ENCODE peak calls at places on chromosomes 7 and 10, in nine cellular contexts. X is A549; E is HFFc6; Z is kidney; B is endothelial cell; Q is progenitor cell of endocrine pancreas; W is lung; D is PC-3; U is CD8-positive, alpha-beta T cell. K is an unnamed sample.

GRCh38 chr7:116953372-116953726 is at the start of gene ST7:
- DNase-seq in E (peak; percentile 55), U (peak; percentile 26), B (peak; percentile 44), W (no peak), D (peak; percentile 68), Z (peak; percentile 86), X (peak; percentile 38), Q (peak; percentile 27), K (no peak)

GRCh38 chr7:101567231-101567630 is 61.9 kb downstream of the MYL10 start:
- DNase-seq in E (no peak), U (no peak), X (no peak), D (no peak), Z (no peak), B (no peak), W (no peak), Q (no peak), K (no peak)

GRCh38 chr10:88152720-88153119 is 289.3 kb downstream of the PTEN start:
- DNase-seq in Q (no peak), B (no peak), W (no peak), Z (no peak), X (peak; percentile 11), E (peak; percentile 100), D (no peak), U (no peak), K (peak; percentile 100)

GRCh38 chr10:62380002-62380401 is 5.8 kb downstream of the ZNF365 start:
- DNase-seq in U (no peak), Q (no peak), Z (no peak), X (peak; percentile 43), E (peak; percentile 92), D (peak; percentile 100), B (no peak), W (no peak), K (no peak)

GRCh38 chr7:150367677-150368097 is 935 bp upstream of the REPIN1 start:
- DNase-seq in Q (no peak), E (no peak), X (peak; percentile 83), B (no peak), W (no peak), Z (no peak), U (no peak), D (no peak), K (no peak)

GRCh38 chr10:22259280-22259679 is 41.5 kb upstream of the EBLN1 start:
- DNase-seq in B (no peak), Z (no peak), Q (no peak), D (peak; percentile 11), E (no peak), X (no peak), U (no peak), W (no peak), K (no peak)

GRCh38 chr10:10869592-10869991 is 148.1 kb upstream of the CELF2 start:
- DNase-seq in D (no peak), E (peak; percentile 5), W (no peak), U (no peak), Q (no peak), B (no peak), X (no peak), Z (no peak), K (no peak)

GRCh38 chr10:132684164-132684891 is 101.6 kb downstream of the NKX6-2 start:
- DNase-seq in Z (peak; percentile 38), B (no peak), W (no peak), D (peak; percentile 72), U (no peak), E (peak; percentile 50), X (no peak), Q (no peak), K (no peak)

GRCh38 chr10:22899775-22900174 is 28.1 kb upstream of the ARMC3 start:
- DNase-seq in D (no peak), E (no peak), Q (no peak), U (no peak), B (no peak), Z (no peak), W (no peak), X (no peak), K (no peak)

DNA sequence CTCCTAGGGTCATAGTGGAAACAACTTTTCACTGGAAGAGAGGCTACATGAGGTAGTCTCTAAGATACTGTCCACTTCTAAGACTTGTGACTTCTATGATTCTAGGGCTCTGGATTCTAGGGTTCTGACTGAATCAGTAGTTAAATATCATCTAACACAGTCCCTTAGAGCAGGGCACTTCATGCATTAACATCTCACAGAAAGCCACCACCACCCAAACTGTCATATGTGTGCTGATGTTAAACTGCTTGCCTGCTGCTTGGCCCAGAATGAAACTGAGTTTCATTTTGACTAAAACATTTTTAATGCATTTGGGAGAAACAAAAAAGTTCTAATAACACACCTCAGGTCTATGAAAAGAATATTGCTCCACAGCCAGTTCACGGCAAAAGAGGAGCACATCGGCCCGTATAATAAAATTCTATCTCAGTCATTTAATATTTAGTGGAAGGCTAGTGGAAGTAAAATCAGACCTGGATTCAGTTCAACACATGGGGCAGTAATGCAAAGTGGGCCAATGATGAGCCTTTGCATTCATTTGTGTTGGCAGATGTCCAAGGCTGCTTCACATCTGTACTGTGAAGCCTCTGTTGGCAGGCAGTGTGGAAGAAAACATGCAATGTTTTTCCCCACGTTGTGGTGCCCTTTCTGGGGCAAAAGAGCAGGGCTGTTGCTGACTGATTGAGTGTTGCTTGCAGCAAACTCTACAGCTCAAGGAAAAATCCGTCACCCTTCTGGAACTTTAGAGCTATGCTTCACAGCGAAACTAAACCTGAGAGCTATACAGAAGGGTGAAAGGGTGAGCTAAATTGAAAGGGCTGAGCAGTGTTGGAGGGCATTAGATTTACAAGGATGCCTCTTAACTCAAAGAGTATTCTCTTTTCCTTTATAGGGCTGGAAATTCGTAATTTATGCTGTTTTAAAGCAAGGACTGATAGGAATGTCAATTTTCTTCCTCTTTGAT is 33.5 kb upstream of the AUTS2 start:
- DNase-seq in X (no peak), W (peak; percentile 29), E (no peak), D (no peak), B (no peak), Z (no peak), U (no peak), Q (no peak), K (no peak)
- TF ChIP-seq CTCF in X (no peak), W (no peak), E (no peak), D (no peak), B (no peak), Z (no peak), U (no peak), Q (no peak), K (no peak)

GRCh38 chr7:33886100-33886623 is 19.2 kb upstream of the BMPER start:
- DNase-seq in D (peak; percentile 34), Z (no peak), U (no peak), Q (peak; percentile 45), W (no peak), B (peak; percentile 75), E (peak; percentile 31), X (peak; percentile 43), K (no peak)
- TF ChIP-seq CTCF in D (peak; percentile 57), Z (no peak), U (no peak), Q (peak; percentile 69), W (no peak), B (peak; percentile 73), E (peak; percentile 77), X (peak; percentile 22), K (peak; percentile 40)

GRCh38 chr7:141071260-141071854 is 2.5 kb upstream of the TMEM178B start:
- DNase-seq in Q (peak; percentile 16), X (peak; percentile 23), U (no peak), B (peak; percentile 43), E (no peak), Z (peak; percentile 77), D (peak; percentile 23), W (no peak), K (no peak)
- TF ChIP-seq CTCF in Q (peak; percentile 22), X (peak; percentile 13), U (no peak), B (no peak), E (no peak), Z (peak; percentile 23), D (peak; percentile 19), W (no peak), K (no peak)

GRCh38 chr10:29353291-29353690 is 64.4 kb downstream of the LYZL1 start:
- DNase-seq in U (no peak), Q (no peak), D (no peak), X (no peak), W (no peak), Z (no peak), B (no peak), E (no peak), K (no peak)
- TF ChIP-seq CTCF in U (no peak), Q (no peak), D (no peak), X (no peak), W (no peak), Z (no peak), B (no peak), E (no peak), K (no peak)

GRCh38 chr7:31062746-31063435 is 10.8 kb downstream of the ADCYAP1R1 start:
- DNase-seq in X (no peak), Z (no peak), D (no peak), B (no peak), W (no peak), E (no peak), U (no peak), Q (no peak), K (no peak)

GRCh38 chr7:31058122-31058521 is 6.0 kb downstream of the ADCYAP1R1 start:
- DNase-seq in X (no peak), Q (no peak), W (no peak), Z (no peak), B (no peak), E (peak; percentile 32), D (peak; percentile 38), U (no peak), K (no peak)

GRCh38 chr7:31058688-31059087 is 6.6 kb downstream of the ADCYAP1R1 start:
- DNase-seq in D (no peak), Z (no peak), W (no peak), X (no peak), B (no peak), U (no peak), Q (no peak), E (no peak), K (no peak)

GRCh38 chr7:31059551-31059950 is 7.4 kb downstream of the ADCYAP1R1 start:
- DNase-seq in E (no peak), D (no peak), U (no peak), W (no peak), Q (no peak), X (no peak), B (peak; percentile 65), Z (no peak), K (no peak)

GRCh38 chr7:31061185-31061584 is 9.1 kb downstream of the ADCYAP1R1 start:
- DNase-seq in Z (no peak), Q (no peak), D (no peak), B (no peak), E (no peak), U (no peak), W (no peak), X (no peak), K (no peak)
- TF ChIP-seq CTCF in Z (no peak), Q (peak; percentile 34), D (no peak), B (no peak), E (peak; percentile 29), U (no peak), W (no peak), X (no peak), K (no peak)